ENCODE peak calls at places on chromosomes 11 and 22, in five cellular contexts. K is breast epithelium, C is spleen, T is kidney epithelial cell, H is MM.1S. I is an unnamed sample.

GRCh38 chr11:2513441-2513840 is 68.6 kb downstream of the KCNQ1 start:
- DNase-seq in K (peak; percentile 3), C (peak; percentile 62), T (no peak), H (no peak), I (no peak)

GRCh38 chr22:39994566-39995345 is at the start of gene FAM83F:
- DNase-seq in K (no peak), C (peak; percentile 77), T (no peak), H (no peak), I (no peak)

GRCh38 chr11:91921974-91922373 is 302.6 kb upstream of the FAT3 start:
- DNase-seq in K (no peak), C (no peak), T (peak; percentile 71), H (no peak), I (no peak)

GRCh38 chr11:18455686-18456372 is at the start of gene LDHAL6A:
- DNase-seq in K (no peak), C (no peak), T (no peak), H (no peak), I (no peak)

GRCh38 chr11:128914216-128915147 is 23.3 kb downstream of the KCNJ5 start:
- DNase-seq in K (no peak), C (peak; percentile 61), T (no peak), H (no peak), I (no peak)

GRCh38 chr11:24005202-24005876 is 491.5 kb upstream of the LUZP2 start:
- DNase-seq in K (no peak), C (no peak), T (no peak), H (no peak), I (no peak)

GRCh38 chr11:112042161-112042960 is 17.2 kb downstream of the DLAT start:
- DNase-seq in K (no peak), C (no peak), T (no peak), H (no peak), I (no peak)

GRCh38 chr11:114215871-114216803 is 80.1 kb upstream of the NNMT start:
- DNase-seq in K (no peak), C (no peak), T (no peak), H (no peak), I (no peak)

GRCh38 chr11:120608760-120609211 is 97.2 kb downstream of the GRIK4 start:
- DNase-seq in K (peak; percentile 58), C (no peak), T (no peak), H (no peak), I (no peak)

GRCh38 chr11:45001466-45002165 is 50.9 kb upstream of the TP53I11 start:
- DNase-seq in K (no peak), C (no peak), T (no peak), H (no peak), I (no peak)

GRCh38 chr11:12285811-12286222 is 91.6 kb upstream of the PARVA start:
- DNase-seq in K (no peak), C (no peak), T (no peak), H (no peak), I (no peak)

GRCh38 chr11:125091247-125091876 is 20.1 kb downstream of the TMEM218 start:
- DNase-seq in K (no peak), C (peak; percentile 41), T (peak; percentile 42), H (no peak), I (peak; percentile 42)

GRCh38 chr22:37806409-37807338 is 1.1 kb upstream of the GCAT start:
- DNase-seq in K (peak; percentile 48), C (no peak), T (no peak), H (no peak), I (no peak)

GRCh38 chr11:86575927-86576326 is 96.5 kb downstream of the ME3 start:
- DNase-seq in K (no peak), C (no peak), T (no peak), H (no peak), I (no peak)

GRCh38 chr11:88680806-88681205 is 343.3 kb upstream of the CTSC start:
- DNase-seq in K (no peak), C (no peak), T (no peak), H (no peak), I (no peak)

GRCh38 chr11:109423114-109423859 is 1.3 kb downstream of the C11orf87 start:
- DNase-seq in K (no peak), C (no peak), T (no peak), H (no peak), I (no peak)

GRCh38 chr11:32659672-32660071 is 76.0 kb downstream of the EIF3M start:
- DNase-seq in K (no peak), C (no peak), T (no peak), H (no peak), I (no peak)

GRCh38 chr11:45803981-45804805 is 756 bp upstream of the SLC35C1 start:
- DNase-seq in K (peak; percentile 43), C (peak; percentile 95), T (no peak), H (peak; percentile 44), I (peak; percentile 56)

GRCh38 chr11:122895591-122895990 is 13.0 kb downstream of the JHY start:
- DNase-seq in K (no peak), C (no peak), T (no peak), H (no peak), I (no peak)

GRCh38 chr11:70687716-70688115 is 289.4 kb downstream of the CTTN start:
- DNase-seq in K (no peak), C (peak; percentile 33), T (no peak), H (no peak), I (no peak)

GRCh38 chr11:119120639-119121007 is 757 bp upstream of the HINFP start:
- DNase-seq in K (no peak), C (no peak), T (no peak), H (no peak), I (no peak)

GRCh38 chr11:128575956-128576340 is 11.4 kb downstream of the ETS1 start:
- DNase-seq in K (no peak), C (no peak), T (no peak), H (no peak), I (no peak)

GRCh38 chr11:17590463-17590862 is 43.4 kb downstream of the OTOG start:
- DNase-seq in K (no peak), C (no peak), T (no peak), H (no peak), I (no peak)

DNA sequence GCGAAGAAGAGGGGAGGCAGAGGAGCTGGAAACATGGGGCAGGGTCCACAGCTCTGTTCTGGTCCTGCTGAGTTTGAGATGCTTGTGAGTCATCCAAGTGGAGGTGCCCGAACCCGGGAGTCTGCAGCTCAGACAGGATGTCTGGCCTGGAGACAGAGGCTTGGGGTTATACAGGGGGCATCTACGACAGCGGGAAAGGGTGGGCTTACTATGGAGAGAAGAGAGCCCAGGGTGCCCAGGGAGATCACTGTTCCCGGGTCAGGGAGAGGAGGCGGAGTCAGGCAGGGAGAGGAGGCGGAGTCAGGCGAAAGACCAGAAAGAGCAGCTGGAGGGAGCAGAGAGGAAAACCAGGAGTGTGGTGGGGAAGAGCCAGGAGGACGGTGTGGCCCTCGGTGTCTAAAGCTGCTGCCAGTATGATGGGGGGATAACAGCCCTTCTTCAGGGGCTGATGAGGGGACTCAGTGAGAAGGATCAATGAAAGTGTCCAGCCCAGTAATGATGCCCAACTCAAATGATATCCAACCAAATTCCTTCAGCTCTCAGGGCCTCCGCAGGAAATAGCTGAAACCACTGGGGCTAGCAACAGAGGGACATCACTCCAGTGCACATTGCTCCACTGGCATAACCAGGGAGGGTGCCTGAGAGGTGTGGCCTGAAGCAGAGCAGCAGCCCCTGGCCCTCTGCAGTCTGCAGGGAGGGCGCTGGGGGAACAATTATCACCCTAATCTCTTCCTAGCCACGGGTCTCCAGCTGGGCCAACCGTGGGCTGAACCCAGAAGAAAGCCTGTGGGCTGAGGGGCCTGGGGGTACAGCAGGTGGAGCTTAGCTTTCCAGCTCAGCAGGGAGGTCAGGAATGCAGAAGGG is 2.6 kb upstream of the LTBP3 start:
- DNase-seq in K (no peak), C (no peak), T (no peak), H (no peak), I (no peak)
- H3K4me3 ChIP-seq in K (no peak overlapping the region), C (no peak overlapping the region), T (no peak overlapping the region), H (no peak overlapping the region), I (no peak overlapping the region)

DNA sequence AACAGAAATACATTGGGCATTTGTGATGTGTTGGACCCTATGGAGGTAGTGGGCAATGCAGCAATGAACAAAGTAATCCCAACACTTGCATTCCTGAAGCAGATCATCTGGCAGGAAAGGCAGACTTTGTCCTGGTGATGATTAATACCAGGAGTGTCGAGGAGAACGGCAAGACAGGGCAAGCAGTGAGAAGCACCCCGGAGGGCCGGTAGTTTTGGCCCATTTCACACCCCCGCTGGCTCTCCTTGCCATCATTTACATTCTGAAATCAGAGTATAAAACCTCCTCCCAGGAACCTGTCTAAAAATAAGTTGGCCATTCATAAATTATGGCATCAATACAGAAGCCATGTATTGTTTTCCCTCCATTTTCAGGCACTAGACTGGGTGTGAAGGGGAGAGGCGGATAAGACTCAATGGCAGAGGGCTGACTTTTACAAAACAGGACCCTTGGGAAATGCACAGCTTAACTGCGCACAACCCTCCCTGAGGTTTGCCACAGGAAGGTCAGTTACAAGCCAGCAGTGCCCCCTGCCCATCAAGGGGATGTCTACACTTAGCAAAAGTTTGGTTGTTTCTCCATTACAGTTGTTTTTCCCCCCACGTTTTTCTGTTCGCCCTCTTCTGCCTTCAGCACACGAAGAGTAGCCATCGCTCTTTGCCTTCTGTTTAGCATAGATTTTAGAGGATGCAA is 55.6 kb downstream of the OPCML start:
- DNase-seq in K (no peak), C (no peak), T (no peak), H (no peak), I (no peak)
- TF ChIP-seq CTCF in K (no peak), C (no peak), T (no peak), H (no peak), I (no peak)

GRCh38 chr22:31229402-31230140 is 17.5 kb downstream of the LIMK2 start:
- DNase-seq in K (peak; percentile 72), C (no peak), T (no peak), H (peak; percentile 53), I (peak; percentile 65)
- H3K4me3 ChIP-seq in K (no peak overlapping the region), C (no peak overlapping the region), T (no peak overlapping the region), H (peak overlapping the region; percentile 1), I (peak overlapping the region; percentile 26)

GRCh38 chr11:69449320-69450063 is 32.0 kb upstream of the LINC01488 start:
- DNase-seq in K (no peak), C (peak; percentile 88), T (no peak), H (no peak), I (no peak)
- TF ChIP-seq CTCF in K (no peak), C (no peak), T (no peak), H (no peak), I (no peak)

DNA sequence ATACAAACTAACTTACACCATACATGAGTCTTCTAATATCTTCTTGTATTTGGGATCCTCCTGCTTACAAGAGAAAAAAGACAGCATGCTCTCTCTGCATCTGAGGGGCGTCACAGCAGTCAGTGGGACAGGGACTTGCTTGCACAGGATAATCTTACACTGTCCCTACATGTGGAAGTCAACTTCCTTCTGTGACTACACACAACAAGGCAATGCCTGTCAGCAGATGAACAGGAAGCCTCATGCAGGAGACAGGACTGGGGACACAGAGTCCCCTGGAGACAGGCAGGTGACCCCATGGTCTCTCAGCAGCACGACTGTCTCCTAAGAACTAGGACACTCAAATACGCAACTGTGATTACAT is 54.8 kb downstream of the PACSIN2 start:
- DNase-seq in K (peak; percentile 19), C (no peak), T (no peak), H (no peak), I (no peak)
- H3K4me3 ChIP-seq in K (no peak overlapping the region), C (peak overlapping the region; percentile 17), T (no peak overlapping the region), H (no peak overlapping the region), I (no peak overlapping the region)